ENCODE peak calls at places on chromosomes 1 and 21, in five cellular contexts. T, P, K, X and R are unnamed samples.

GRCh38 chr1:2399890-2400575 is 8.4 kb downstream of the RER1 start:
- DNase-seq in T (no peak), P (no peak), K (no peak), X (no peak), R (no peak)

GRCh38 chr1:244796719-244797406 is 38.6 kb upstream of the COX20 start:
- DNase-seq in T (peak; percentile 44), P (peak; percentile 63), K (peak; percentile 77), X (peak; percentile 85), R (peak; percentile 76)

GRCh38 chr1:113871597-113872113 is at the start of gene PTPN22:
- DNase-seq in T (peak; percentile 87), P (peak; percentile 53), K (no peak), X (peak; percentile 16), R (no peak)

GRCh38 chr1:29396438-29397255 is 160.3 kb downstream of the PTPRU start:
- DNase-seq in T (no peak), P (no peak), K (no peak), X (no peak), R (peak; percentile 6)

GRCh38 chr1:22711591-22712501 is 1.2 kb downstream of the EPHB2 start:
- DNase-seq in T (no peak), P (peak; percentile 60), K (no peak), X (peak; percentile 43), R (peak; percentile 27)

GRCh38 chr21:46121286-46122221 is 23.6 kb downstream of the COL6A2 start:
- DNase-seq in T (no peak), P (no peak), K (peak; percentile 39), X (no peak), R (no peak)

GRCh38 chr1:178494569-178494971 is 2.2 kb downstream of the CLEC20A start:
- DNase-seq in T (no peak), P (no peak), K (peak; percentile 39), X (no peak), R (no peak)

GRCh38 chr1:68361511-68361910 is 88.2 kb downstream of the RPE65 start:
- DNase-seq in T (no peak), P (no peak), K (no peak), X (no peak), R (no peak)

GRCh38 chr1:75062111-75062510 is 72.1 kb upstream of the LHX8 start:
- DNase-seq in T (no peak), P (no peak), K (no peak), X (no peak), R (no peak)

GRCh38 chr1:20896824-20897223 is 109.7 kb upstream of the HP1BP3 start:
- DNase-seq in T (peak; percentile 58), P (peak; percentile 31), K (no peak), X (peak; percentile 93), R (peak; percentile 41)

GRCh38 chr1:1219341-1219740 is 5.4 kb upstream of the TNFRSF4 start:
- DNase-seq in T (no peak), P (no peak), K (no peak), X (no peak), R (no peak)

GRCh38 chr1:162234571-162234970 is 142.1 kb downstream of the SPATA46 start:
- DNase-seq in T (no peak), P (no peak), K (no peak), X (no peak), R (no peak)

GRCh38 chr1:240190881-240191385 is 99.2 kb downstream of the FMN2 start:
- DNase-seq in T (peak; percentile 6), P (peak; percentile 91), K (no peak), X (peak; percentile 82), R (peak; percentile 84)

GRCh38 chr1:210687582-210688279 is 359.0 kb downstream of the HHAT start:
- DNase-seq in T (no peak), P (peak; percentile 29), K (no peak), X (no peak), R (no peak)

GRCh38 chr1:51745304-51745570 is 128.3 kb downstream of the OSBPL9 start:
- DNase-seq in T (no peak), P (no peak), K (no peak), X (no peak), R (no peak)

GRCh38 chr1:229753764-229754553 is 127.9 kb downstream of the URB2 start:
- DNase-seq in T (no peak), P (no peak), K (no peak), X (no peak), R (peak; percentile 54)

GRCh38 chr1:41758490-41758889 is 160.2 kb downstream of the HIVEP3 start:
- DNase-seq in T (no peak), P (peak; percentile 19), K (no peak), X (no peak), R (no peak)

GRCh38 chr1:168783831-168784230 is 54.8 kb upstream of the DPT start:
- DNase-seq in T (no peak), P (peak; percentile 77), K (no peak), X (peak; percentile 64), R (peak; percentile 51)

GRCh38 chr1:46643368-46643775 is 24.8 kb downstream of the ATPAF1 start:
- DNase-seq in T (peak; percentile 69), P (peak; percentile 94), K (no peak), X (no peak), R (peak; percentile 60)

GRCh38 chr1:17719874-17720273 is 35.3 kb upstream of the ACTL8 start:
- DNase-seq in T (peak; percentile 28), P (peak; percentile 18), K (no peak), X (no peak), R (no peak)

GRCh38 chr1:41242645-41243171 is 602 bp upstream of the SCMH1 start:
- DNase-seq in T (no peak), P (peak; percentile 29), K (no peak), X (no peak), R (no peak)

GRCh38 chr1:71658295-71658694 is 577.5 kb upstream of the ZRANB2 start:
- DNase-seq in T (no peak), P (no peak), K (no peak), X (no peak), R (no peak)

GRCh38 chr1:30537279-30537678 is 186.1 kb downstream of the MATN1 start:
- DNase-seq in T (no peak), P (no peak), K (no peak), X (no peak), R (no peak)

GRCh38 chr1:112887599-112888303 is 68.2 kb downstream of the SLC16A1 start:
- DNase-seq in T (no peak), P (no peak), K (no peak), X (no peak), R (no peak)

GRCh38 chr1:185154912-185155513 is 1.7 kb downstream of the TRMT1L start:
- DNase-seq in T (peak; percentile 11), P (peak; percentile 58), K (no peak), X (peak; percentile 38), R (peak; percentile 5)

GRCh38 chr1:102107441-102107840 is 110.7 kb upstream of the OLFM3 start:
- DNase-seq in T (no peak), P (no peak), K (no peak), X (no peak), R (no peak)

GRCh38 chr21:34857874-34858273 is 189.1 kb downstream of the CLIC6 start:
- DNase-seq in T (no peak), P (no peak), K (no peak), X (no peak), R (no peak)

GRCh38 chr1:228308628-228309547 is 97.7 kb downstream of the TRIM11 start:
- DNase-seq in T (no peak), P (no peak), K (no peak), X (no peak), R (no peak)

DNA sequence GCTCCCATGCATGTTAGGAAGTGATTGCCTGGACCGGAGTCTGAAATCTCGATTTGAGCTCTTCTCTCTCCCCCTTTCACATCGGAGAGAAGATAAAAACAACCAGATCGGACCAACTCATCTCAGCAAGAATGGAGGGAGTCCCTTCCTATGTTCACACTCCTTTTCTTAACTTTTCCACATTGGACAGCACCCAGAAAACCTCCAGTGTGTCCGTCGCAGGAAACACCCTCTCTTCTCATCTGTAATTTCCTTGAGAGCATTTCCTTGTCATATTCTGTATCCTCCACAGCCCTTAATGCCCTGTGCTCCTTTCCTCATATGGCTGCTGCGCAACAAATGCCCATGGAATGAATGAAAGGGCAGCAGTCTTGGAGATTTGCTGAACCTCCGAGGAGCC is 1.5 kb upstream of the TDRD10 start:
- DNase-seq in T (no peak), P (no peak), K (no peak), X (no peak), R (no peak)
- H3K27me3 ChIP-seq in T (peaks cover 23% of the 10 kb centered on the region), P (peaks cover 68% of the 10 kb centered on the region), K (peaks cover 40% of the 10 kb centered on the region), X (peaks cover 46% of the 10 kb centered on the region), R (peaks cover 63% of the 10 kb centered on the region)

GRCh38 chr1:171796592-171796991 is 15.1 kb downstream of the METTL13 start:
- DNase-seq in T (no peak), P (no peak), K (no peak), X (no peak), R (no peak)

GRCh38 chr1:171790318-171790717 is 8.9 kb downstream of the METTL13 start:
- DNase-seq in T (no peak), P (no peak), K (no peak), X (no peak), R (no peak)

GRCh38 chr1:171793656-171794055 is 12.2 kb downstream of the METTL13 start:
- DNase-seq in T (no peak), P (no peak), K (no peak), X (no peak), R (no peak)

GRCh38 chr1:171792656-171793055 is 11.2 kb downstream of the METTL13 start:
- DNase-seq in T (no peak), P (no peak), K (no peak), X (no peak), R (no peak)

GRCh38 chr1:171794085-171794484 is 12.6 kb downstream of the METTL13 start:
- DNase-seq in T (peak; percentile 92), P (peak; percentile 72), K (no peak), X (no peak), R (no peak)
- H3K4me2 ChIP-seq in T (peak overlapping the region; percentile 43), P (no peak overlapping the region), K (no peak overlapping the region), X (no peak overlapping the region), R (no peak overlapping the region)

GRCh38 chr1:173107696-173108095 is 57.0 kb upstream of the TNFSF18 start:
- DNase-seq in T (no peak), P (no peak), K (no peak), X (no peak), R (no peak)
- H2AFZ ChIP-seq in T (no peak overlapping the region), P (no peak overlapping the region), K (no peak overlapping the region), X (no peak overlapping the region), R (no peak overlapping the region)

GRCh38 chr1:14321413-14321812 is 277.1 kb upstream of the KAZN start:
- DNase-seq in T (no peak), P (no peak), K (no peak), X (no peak), R (no peak)
- H3K27me3 ChIP-seq in T (no peaks in the 10 kb centered on the region), P (no peaks in the 10 kb centered on the region), K (no peaks in the 10 kb centered on the region), X (no peaks in the 10 kb centered on the region), R (no peaks in the 10 kb centered on the region)

GRCh38 chr1:155882766-155883165 is 23.4 kb downstream of the SYT11 start:
- DNase-seq in T (no peak), P (no peak), K (no peak), X (peak; percentile 64), R (no peak)
- H3K4me2 ChIP-seq in T (no peak overlapping the region), P (no peak overlapping the region), K (no peak overlapping the region), X (no peak overlapping the region), R (no peak overlapping the region)